ENCODE peak calls at places on chromosomes 7 and 10, in four cellular contexts. O is colonic mucosa, E is mucosa of descending colon, J is left colon. N is an unnamed sample.

GRCh38 chr7:100079024-100079560 is 2.4 kb downstream of the ZNF3 start:
- DNase-seq in O (peak), E (peak), J (peak), N (no peak)

GRCh38 chr7:55214707-55215106 is 150.4 kb upstream of the LANCL2 start:
- DNase-seq in O (no peak), E (no peak), J (no peak), N (no peak)

GRCh38 chr10:8060010-8060703 is 5.7 kb downstream of the GATA3 start:
- DNase-seq in O (no peak), E (no peak), J (no peak), N (no peak)

GRCh38 chr7:44470080-44470479 is 20.4 kb downstream of the NUDCD3 start:
- DNase-seq in O (no peak), E (no peak), J (no peak), N (no peak)

GRCh38 chr10:17660921-17661320 is 17.0 kb downstream of the STAM start:
- DNase-seq in O (no peak), E (no peak), J (no peak), N (no peak)

GRCh38 chr7:80785961-80786360 is 132.9 kb downstream of the SEMA3C start:
- DNase-seq in O (no peak), E (no peak), J (no peak), N (no peak)

GRCh38 chr7:108418941-108419340 is 37.3 kb downstream of the NRCAM start:
- DNase-seq in O (no peak), E (no peak), J (no peak), N (no peak)

GRCh38 chr10:35942052-35942451 is 300.0 kb upstream of the FZD8 start:
- DNase-seq in O (no peak), E (no peak), J (no peak), N (no peak)

GRCh38 chr10:70295321-70295720 is 11.5 kb upstream of the NPFFR1 start:
- DNase-seq in O (no peak), E (no peak), J (no peak), N (no peak)

GRCh38 chr7:45072131-45073030 is 16.4 kb downstream of the NACAD start:
- DNase-seq in O (no peak), E (no peak), J (no peak), N (no peak)

GRCh38 chr10:80443531-80443974 is 10.6 kb upstream of the TSPAN14 start:
- DNase-seq in O (peak), E (no peak), J (no peak), N (no peak)

GRCh38 chr7:2937701-2938513 is 93.8 kb upstream of the GNA12 start:
- DNase-seq in O (no peak), E (no peak), J (peak), N (peak)

GRCh38 chr7:104272767-104273384 is 55.5 kb upstream of the LHFPL3 start:
- DNase-seq in O (peak), E (no peak), J (no peak), N (no peak)

GRCh38 chr7:47546171-47546570 is 35.7 kb downstream of the TNS3 start:
- DNase-seq in O (no peak), E (no peak), J (no peak), N (peak)

GRCh38 chr7:730501-731439 is 3.7 kb upstream of the PRKAR1B start:
- DNase-seq in O (no peak), E (no peak), J (no peak), N (no peak)

GRCh38 chr10:92990615-92991014 is 70.0 kb upstream of the CYP26C1 start:
- DNase-seq in O (no peak), E (no peak), J (no peak), N (no peak)

GRCh38 chr10:87845624-87846377 is 17.5 kb downstream of the KLLN start:
- DNase-seq in O (no peak), E (no peak), J (no peak), N (no peak)

GRCh38 chr10:110918633-110919348 is at the start of gene BBIP1:
- DNase-seq in O (no peak), E (peak), J (no peak), N (no peak)